ENCODE peak calls at places on chromosomes 12 and 14, in six cellular contexts. W is GM03348; K is T-cell; C is CD4-positive, alpha-beta memory T cell; A is AG10803; T is cardiac muscle cell. Z is an unnamed sample.

GRCh38 chr14:96086574-96087077 is 47.5 kb downstream of the C14orf132 start:
- DNase-seq in W (peak; percentile 39), K (no peak), C (no peak), A (peak; percentile 38), T (peak; percentile 40), Z (no peak)

GRCh38 chr12:102993537-102993936 is 36.1 kb downstream of the ASCL1 start:
- DNase-seq in W (no peak), K (no peak), C (no peak), A (no peak), T (no peak), Z (no peak)

GRCh38 chr14:74257078-74257987 is 18.1 kb downstream of the VSX2 start:
- DNase-seq in W (peak; percentile 92), K (no peak), C (peak; percentile 64), A (peak; percentile 8), T (peak; percentile 38), Z (no peak)

GRCh38 chr14:23127861-23128260 is 8.8 kb upstream of the CEBPE start:
- DNase-seq in W (no peak), K (no peak), C (no peak), A (no peak), T (no peak), Z (no peak)

GRCh38 chr12:2775431-2775830 is 19.3 kb upstream of the FKBP4 start:
- DNase-seq in W (no peak), K (no peak), C (no peak), A (no peak), T (no peak), Z (no peak)

GRCh38 chr12:71846322-71846940 is 6.9 kb downstream of the TBC1D15 start:
- DNase-seq in W (peak; percentile 46), K (no peak), C (peak; percentile 31), A (peak; percentile 37), T (peak; percentile 54), Z (peak; percentile 35)

GRCh38 chr14:32400480-32400879 is 71.4 kb downstream of the AKAP6 start:
- DNase-seq in W (peak; percentile 46), K (no peak), C (no peak), A (peak; percentile 87), T (no peak), Z (no peak)

GRCh38 chr14:101235872-101236221 is 325.4 kb upstream of the DIO3 start:
- DNase-seq in W (no peak), K (no peak), C (no peak), A (no peak), T (no peak), Z (no peak)

GRCh38 chr12:110531741-110532333 is 29.7 kb downstream of the RAD9B start:
- DNase-seq in W (peak; percentile 62), K (no peak), C (no peak), A (peak; percentile 82), T (peak; percentile 54), Z (peak; percentile 56)

GRCh38 chr12:132664206-132665148 is 22.7 kb downstream of the POLE start:
- DNase-seq in W (no peak), K (no peak), C (no peak), A (no peak), T (no peak), Z (no peak)

GRCh38 chr12:53623986-53624385 is 2.2 kb downstream of the ATF7 start:
- DNase-seq in W (peak; percentile 57), K (no peak), C (no peak), A (peak; percentile 54), T (peak; percentile 76), Z (no peak)

GRCh38 chr14:36293824-36294223 is 26.6 kb downstream of the MBIP start:
- DNase-seq in W (peak; percentile 62), K (no peak), C (no peak), A (peak; percentile 84), T (peak; percentile 88), Z (peak; percentile 84)

GRCh38 chr14:24368562-24369252 is 723 bp downstream of the NFATC4 start:
- DNase-seq in W (peak; percentile 95), K (peak; percentile 20), C (peak; percentile 13), A (peak; percentile 95), T (peak; percentile 83), Z (no peak)

GRCh38 chr14:93019367-93019843 is 96.3 kb downstream of the ITPK1 start:
- DNase-seq in W (no peak), K (no peak), C (no peak), A (no peak), T (no peak), Z (no peak)

GRCh38 chr12:39824505-39825198 is 205.0 kb upstream of the ABCD2 start:
- DNase-seq in W (peak; percentile 24), K (no peak), C (no peak), A (peak; percentile 33), T (peak; percentile 81), Z (no peak)

GRCh38 chr12:90015228-90015627 is 306.6 kb upstream of the ATP2B1 start:
- DNase-seq in W (peak; percentile 29), K (no peak), C (no peak), A (peak; percentile 61), T (peak; percentile 55), Z (no peak)

Z was measured in MV-4-11.